ENCODE peak calls at places on chromosome 13, in four cellular contexts. C is GM12878, A is H1, D is HepG2. Z is an unnamed sample.
A peak's percentile ranks its signal among the peaks of the same experiment; 100 is the strongest.

GRCh38 chr13:40352385-40352778 is 314.1 kb downstream of the FOXO1 start:
- DNase-seq in C (no peak), A (no peak), D (no peak), Z (no peak)

GRCh38 chr13:79883216-79883615 is 402.3 kb downstream of the NDFIP2 start:
- DNase-seq in C (no peak), A (no peak), D (no peak), Z (no peak)

GRCh38 chr13:79901336-79901735 is 420.4 kb downstream of the NDFIP2 start:
- DNase-seq in C (no peak), A (no peak), D (no peak), Z (no peak)

GRCh38 chr13:45749026-45749759 is 47.1 kb downstream of the CBY2 start:
- DNase-seq in C (no peak), A (no peak), D (no peak), Z (no peak)

GRCh38 chr13:50686547-50686946 is 156.9 kb downstream of the DLEU7 start:
- DNase-seq in C (no peak), A (no peak), D (no peak), Z (no peak)

GRCh38 chr13:45178349-45179142 is 22.3 kb downstream of the KCTD4 start:
- DNase-seq in C (no peak), A (no peak), D (peak; percentile 53), Z (no peak)

GRCh38 chr13:113299951-113300350 is 2.9 kb downstream of the LAMP1 start:
- DNase-seq in C (peak; percentile 39), A (no peak), D (peak; percentile 91), Z (no peak)

GRCh38 chr13:106570354-106570822 is 2.5 kb upstream of the ARGLU1 start:
- DNase-seq in C (no peak), A (peak; percentile 69), D (no peak), Z (peak; percentile 58)

GRCh38 chr13:112144616-112145220 is 77.8 kb downstream of the SOX1 start:
- DNase-seq in C (no peak), A (no peak), D (no peak), Z (no peak)

GRCh38 chr13:44440046-44440608 is 66.5 kb downstream of the SERP2 start:
- DNase-seq in C (no peak), A (no peak), D (no peak), Z (no peak)

GRCh38 chr13:106173346-106173745 is 362.1 kb downstream of the EFNB2 start:
- DNase-seq in C (no peak), A (no peak), D (no peak), Z (no peak)

GRCh38 chr13:113933901-113934300 is 40.0 kb downstream of the C13orf46 start:
- DNase-seq in C (no peak), A (no peak), D (no peak), Z (no peak)

DNA sequence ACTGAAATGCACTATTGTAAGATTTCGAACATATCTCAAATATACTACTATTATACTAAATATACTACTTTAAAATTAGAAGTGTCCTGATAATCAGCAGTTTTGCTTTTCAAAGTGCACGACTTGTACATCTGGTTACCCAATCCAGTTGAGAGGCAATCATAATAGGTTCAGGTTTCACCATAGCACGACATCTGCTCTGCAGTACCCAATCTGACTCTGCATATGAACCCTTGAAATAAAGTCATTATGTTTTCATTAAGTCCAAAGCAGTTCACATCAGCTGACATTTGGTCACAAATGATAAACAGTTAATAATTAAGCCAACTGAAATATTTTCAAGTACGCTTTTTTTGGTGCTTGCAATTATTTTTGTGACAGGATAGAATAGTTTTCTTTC is 90.6 kb downstream of the PCDH9 start:
- DNase-seq in C (no peak), A (no peak), D (no peak), Z (no peak)
- TF ChIP-seq BRCA1 in C (no peak), A (no peak), D (no peak), Z (no peak)

GRCh38 chr13:29959086-29959485 is 108.7 kb upstream of the UBL3 start:
- DNase-seq in C (no peak), A (no peak), D (no peak), Z (no peak)
- TF ChIP-seq BRCA1 in C (no peak), A (no peak), D (no peak), Z (no peak)

DNA sequence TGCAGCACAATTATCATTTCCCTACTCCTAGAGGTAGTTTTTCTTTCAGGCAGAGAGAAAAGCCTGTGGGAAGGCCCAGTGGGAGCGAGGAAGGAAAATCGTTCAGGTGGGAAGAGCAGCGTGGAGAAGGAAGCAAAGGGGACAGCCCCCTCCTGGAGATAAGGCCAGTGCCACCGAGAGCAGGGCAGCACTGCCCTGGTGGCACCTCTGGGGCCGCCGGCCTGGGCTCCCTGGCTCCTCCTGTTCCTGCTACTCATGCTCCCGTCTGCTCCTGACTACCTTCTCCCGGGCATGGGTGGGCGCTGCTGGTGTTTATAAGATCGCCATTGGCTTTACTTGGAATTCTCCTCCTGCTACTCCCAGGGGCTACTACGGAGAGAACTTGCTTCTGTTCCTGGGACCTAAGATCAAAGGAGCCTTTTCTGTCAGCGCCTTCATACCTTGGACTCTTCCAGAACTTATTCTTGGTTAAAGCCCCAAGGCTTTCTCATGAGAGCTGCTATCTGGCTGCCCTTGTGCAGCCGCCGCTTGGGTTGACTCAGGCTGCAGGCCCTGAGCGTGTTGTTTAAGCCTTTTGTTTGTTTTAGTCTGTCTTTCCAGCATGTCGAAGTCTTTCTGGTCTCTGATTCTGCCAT is 3.7 kb upstream of the FLT1 start:
- DNase-seq in C (no peak), A (no peak), D (no peak), Z (no peak)
- TF ChIP-seq BRCA1 in C (no peak), A (no peak), D (no peak), Z (no peak)

GRCh38 chr13:73910733-73911132 is 223.5 kb downstream of the KLF12 start:
- DNase-seq in C (no peak), A (no peak), D (no peak), Z (no peak)

GRCh38 chr13:73918691-73919090 is 215.5 kb downstream of the KLF12 start:
- DNase-seq in C (no peak), A (no peak), D (no peak), Z (no peak)

GRCh38 chr13:73908809-73909208 is 225.4 kb downstream of the KLF12 start:
- DNase-seq in C (no peak), A (no peak), D (no peak), Z (no peak)

GRCh38 chr13:73913043-73913740 is 221.0 kb downstream of the KLF12 start:
- DNase-seq in C (no peak), A (no peak), D (no peak), Z (no peak)

DNA sequence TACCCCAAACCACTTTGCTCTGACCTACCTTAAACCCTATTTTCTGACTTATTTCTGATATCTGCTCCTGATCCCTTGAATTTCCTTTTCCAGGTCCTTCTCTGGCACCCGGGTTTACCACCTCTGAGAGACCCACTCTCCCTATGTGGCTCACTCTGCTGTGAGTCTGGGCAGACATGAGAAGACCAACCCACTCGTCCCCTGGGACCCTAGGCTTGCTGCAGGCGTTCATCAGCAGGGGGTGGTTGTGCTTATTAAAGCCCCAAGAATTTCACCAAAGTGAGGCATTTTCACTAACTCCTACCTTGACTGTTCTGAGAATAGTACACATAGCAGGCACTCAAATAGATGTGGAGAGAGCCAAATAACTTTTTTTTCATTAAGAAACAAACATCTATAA is 220.1 kb downstream of the KLF12 start:
- DNase-seq in C (no peak), A (no peak), D (no peak), Z (no peak)
- TF ChIP-seq BRCA1 in C (no peak), A (no peak), D (no peak), Z (no peak)

Z was measured in K562.